ENCODE peak calls at places on chromosome 9, in five cellular contexts. One of them, this sample, is unnamed.
A peak's percentile ranks its signal among the peaks of the same experiment; 100 is the strongest.

GRCh38 chr9:95029251-95029650 is 288.3 kb downstream of the FANCC start:
- DNase-seq in neural crest cell: no peak
- DNase-seq in mucosa of descending colon: no peak
- DNase-seq in psoas muscle: no peak
- DNase-seq in body of pancreas: no peak
- DNase-seq in this sample: no peak

GRCh38 chr9:36844961-36845360 is 189.1 kb downstream of the PAX5 start:
- DNase-seq in mucosa of descending colon: no peak
- DNase-seq in neural crest cell: no peak
- DNase-seq in psoas muscle: peak; percentile 4
- DNase-seq in body of pancreas: no peak
- DNase-seq in this sample: no peak

GRCh38 chr9:120877276-120878034 is 467 bp upstream of the PHF19 start:
- DNase-seq in body of pancreas: peak; percentile 55
- DNase-seq in neural crest cell: peak; percentile 65
- DNase-seq in psoas muscle: peak; percentile 82
- DNase-seq in mucosa of descending colon: peak; percentile 68
- DNase-seq in this sample: no peak

GRCh38 chr9:95045751-95046150 is 271.8 kb downstream of the FANCC start:
- DNase-seq in neural crest cell: no peak
- DNase-seq in mucosa of descending colon: no peak
- DNase-seq in body of pancreas: peak; percentile 59
- DNase-seq in psoas muscle: no peak
- DNase-seq in this sample: no peak

GRCh38 chr9:111069233-111069632 is 31.0 kb upstream of the LPAR1 start:
- DNase-seq in mucosa of descending colon: no peak
- DNase-seq in body of pancreas: no peak
- DNase-seq in neural crest cell: no peak
- DNase-seq in psoas muscle: no peak
- DNase-seq in this sample: no peak

GRCh38 chr9:135291165-135291564 is 188.4 kb upstream of the PPP1R26 start:
- DNase-seq in neural crest cell: no peak
- DNase-seq in body of pancreas: no peak
- DNase-seq in psoas muscle: peak; percentile 26
- DNase-seq in mucosa of descending colon: no peak
- DNase-seq in this sample: no peak

GRCh38 chr9:107927276-107927675 is 437.7 kb upstream of the KLF4 start:
- DNase-seq in neural crest cell: no peak
- DNase-seq in psoas muscle: no peak
- DNase-seq in body of pancreas: no peak
- DNase-seq in mucosa of descending colon: no peak
- DNase-seq in this sample: no peak

GRCh38 chr9:108478871-108479332 is 376.9 kb downstream of the ACTL7B start:
- DNase-seq in psoas muscle: no peak
- DNase-seq in body of pancreas: no peak
- DNase-seq in neural crest cell: no peak
- DNase-seq in mucosa of descending colon: no peak
- DNase-seq in this sample: no peak

GRCh38 chr9:136719212-136719880 is 7.0 kb downstream of the DIPK1B start:
- DNase-seq in psoas muscle: peak; percentile 65
- DNase-seq in mucosa of descending colon: no peak
- DNase-seq in neural crest cell: no peak
- DNase-seq in body of pancreas: no peak
- DNase-seq in this sample: no peak

GRCh38 chr9:29691758-29692407 is 2118.6 kb upstream of the C9orf72 start:
- DNase-seq in psoas muscle: no peak
- DNase-seq in body of pancreas: peak; percentile 26
- DNase-seq in neural crest cell: peak; percentile 29
- DNase-seq in mucosa of descending colon: no peak
- DNase-seq in this sample: no peak

GRCh38 chr9:35161713-35162604 is at the start of gene UNC13B:
- DNase-seq in mucosa of descending colon: peak; percentile 98
- DNase-seq in neural crest cell: peak; percentile 97
- DNase-seq in body of pancreas: peak; percentile 97
- DNase-seq in psoas muscle: peak; percentile 97
- DNase-seq in this sample: peak; percentile 97

GRCh38 chr9:99057665-99058625 is 47.0 kb upstream of the TGFBR1 start:
- DNase-seq in neural crest cell: no peak
- DNase-seq in body of pancreas: peak; percentile 61
- DNase-seq in mucosa of descending colon: peak; percentile 75
- DNase-seq in psoas muscle: no peak
- DNase-seq in this sample: no peak

GRCh38 chr9:18459958-18460584 is 13.9 kb upstream of the ADAMTSL1 start:
- DNase-seq in body of pancreas: no peak
- DNase-seq in mucosa of descending colon: no peak
- DNase-seq in neural crest cell: no peak
- DNase-seq in psoas muscle: no peak
- DNase-seq in this sample: no peak

GRCh38 chr9:110028281-110029075 is 179.5 kb downstream of the C9orf152 start:
- DNase-seq in psoas muscle: no peak
- DNase-seq in mucosa of descending colon: no peak
- DNase-seq in neural crest cell: no peak
- DNase-seq in body of pancreas: no peak
- DNase-seq in this sample: no peak

GRCh38 chr9:89174291-89174690 is 4.3 kb downstream of the SHC3 start:
- DNase-seq in body of pancreas: no peak
- DNase-seq in mucosa of descending colon: no peak
- DNase-seq in neural crest cell: no peak
- DNase-seq in psoas muscle: no peak
- DNase-seq in this sample: no peak

GRCh38 chr9:105871547-105871946 is 177.2 kb downstream of the TMEM38B start:
- DNase-seq in body of pancreas: no peak
- DNase-seq in psoas muscle: no peak
- DNase-seq in mucosa of descending colon: no peak
- DNase-seq in neural crest cell: no peak
- DNase-seq in this sample: no peak

GRCh38 chr9:89699646-89700045 is 94.8 kb downstream of the GADD45G start:
- DNase-seq in mucosa of descending colon: no peak
- DNase-seq in psoas muscle: no peak
- DNase-seq in body of pancreas: no peak
- DNase-seq in neural crest cell: no peak
- DNase-seq in this sample: no peak

GRCh38 chr9:133127340-133127981 is 6.4 kb upstream of the RALGDS start:
- DNase-seq in body of pancreas: peak; percentile 90
- DNase-seq in mucosa of descending colon: peak; percentile 43
- DNase-seq in neural crest cell: no peak
- DNase-seq in psoas muscle: peak; percentile 88
- DNase-seq in this sample: no peak

GRCh38 chr9:88691811-88692210 is 156.8 kb downstream of the NXNL2 start:
- DNase-seq in body of pancreas: no peak
- DNase-seq in mucosa of descending colon: no peak
- DNase-seq in neural crest cell: no peak
- DNase-seq in psoas muscle: no peak
- DNase-seq in this sample: no peak

GRCh38 chr9:16319646-16320045 is 550.8 kb downstream of the BNC2 start:
- DNase-seq in body of pancreas: no peak
- DNase-seq in psoas muscle: no peak
- DNase-seq in neural crest cell: no peak
- DNase-seq in mucosa of descending colon: no peak
- DNase-seq in this sample: no peak

GRCh38 chr9:112852741-112853505 is 37.8 kb downstream of the SLC46A2 start:
- DNase-seq in mucosa of descending colon: no peak
- DNase-seq in psoas muscle: peak; percentile 63
- DNase-seq in neural crest cell: no peak
- DNase-seq in body of pancreas: no peak
- DNase-seq in this sample: no peak

GRCh38 chr9:2420488-2421056 is 201.0 kb upstream of the VLDLR start:
- DNase-seq in neural crest cell: no peak
- DNase-seq in mucosa of descending colon: no peak
- DNase-seq in body of pancreas: peak; percentile 8
- DNase-seq in psoas muscle: no peak
- DNase-seq in this sample: no peak

GRCh38 chr9:127960410-127961165 is 20.2 kb downstream of the EEIG1 start:
- DNase-seq in psoas muscle: no peak
- DNase-seq in body of pancreas: no peak
- DNase-seq in mucosa of descending colon: no peak
- DNase-seq in neural crest cell: no peak
- DNase-seq in this sample: no peak

GRCh38 chr9:101480386-101480785 is 44.8 kb upstream of the ALDOB start:
- DNase-seq in psoas muscle: no peak
- DNase-seq in body of pancreas: no peak
- DNase-seq in neural crest cell: no peak
- DNase-seq in mucosa of descending colon: peak; percentile 68
- DNase-seq in this sample: no peak

GRCh38 chr9:27426717-27427645 is 97.1 kb upstream of the IFNK start:
- DNase-seq in psoas muscle: no peak
- DNase-seq in neural crest cell: no peak
- DNase-seq in body of pancreas: no peak
- DNase-seq in mucosa of descending colon: no peak
- DNase-seq in this sample: no peak

GRCh38 chr9:13847270-13847669 is 466.7 kb downstream of the NFIB start:
- DNase-seq in neural crest cell: no peak
- DNase-seq in mucosa of descending colon: no peak
- DNase-seq in psoas muscle: no peak
- DNase-seq in body of pancreas: no peak
- DNase-seq in this sample: no peak

GRCh38 chr9:127066060-127066774 is 56.2 kb downstream of the ANGPTL2 start:
- DNase-seq in mucosa of descending colon: no peak
- DNase-seq in psoas muscle: no peak
- DNase-seq in neural crest cell: no peak
- DNase-seq in body of pancreas: no peak
- DNase-seq in this sample: no peak

GRCh38 chr9:71968541-71969090 is 57.2 kb downstream of the C9orf85 start:
- DNase-seq in mucosa of descending colon: no peak
- DNase-seq in psoas muscle: no peak
- DNase-seq in neural crest cell: no peak
- DNase-seq in body of pancreas: no peak
- DNase-seq in this sample: no peak

GRCh38 chr9:121286973-121287721 is 19.2 kb downstream of the GSN start:
- DNase-seq in neural crest cell: peak; percentile 36
- DNase-seq in mucosa of descending colon: peak; percentile 88
- DNase-seq in body of pancreas: peak; percentile 78
- DNase-seq in psoas muscle: peak; percentile 90
- DNase-seq in this sample: peak; percentile 64

GRCh38 chr9:98556511-98556910 is 152.2 kb downstream of the GABBR2 start:
- DNase-seq in body of pancreas: no peak
- DNase-seq in neural crest cell: no peak
- DNase-seq in psoas muscle: no peak
- DNase-seq in mucosa of descending colon: no peak
- DNase-seq in this sample: no peak

GRCh38 chr9:93600504-93600903 is 24.1 kb downstream of the PHF2 start:
- DNase-seq in neural crest cell: no peak
- DNase-seq in psoas muscle: peak; percentile 52
- DNase-seq in body of pancreas: no peak
- DNase-seq in mucosa of descending colon: peak; percentile 74
- DNase-seq in this sample: no peak

GRCh38 chr9:68507098-68507795 is 33.4 kb downstream of the TMEM252 start:
- DNase-seq in mucosa of descending colon: no peak
- DNase-seq in neural crest cell: no peak
- DNase-seq in psoas muscle: no peak
- DNase-seq in body of pancreas: no peak
- DNase-seq in this sample: no peak

GRCh38 chr9:20562051-20562450 is 60.2 kb downstream of the MLLT3 start:
- DNase-seq in neural crest cell: no peak
- DNase-seq in psoas muscle: no peak
- DNase-seq in body of pancreas: no peak
- DNase-seq in mucosa of descending colon: no peak
- DNase-seq in this sample: no peak

GRCh38 chr9:121300283-121301119 is 32.5 kb downstream of the GSN start:
- DNase-seq in body of pancreas: no peak
- DNase-seq in neural crest cell: no peak
- DNase-seq in mucosa of descending colon: no peak
- DNase-seq in psoas muscle: peak; percentile 38
- DNase-seq in this sample: no peak

GRCh38 chr9:126705767-126706697 is 92.3 kb downstream of the LMX1B start:
- DNase-seq in body of pancreas: peak; percentile 65
- DNase-seq in neural crest cell: peak; percentile 52
- DNase-seq in mucosa of descending colon: peak; percentile 90
- DNase-seq in psoas muscle: peak; percentile 84
- DNase-seq in this sample: peak; percentile 52

GRCh38 chr9:12659220-12659619 is 34.0 kb upstream of the TYRP1 start:
- DNase-seq in body of pancreas: no peak
- DNase-seq in neural crest cell: no peak
- DNase-seq in mucosa of descending colon: no peak
- DNase-seq in psoas muscle: no peak
- DNase-seq in this sample: no peak

GRCh38 chr9:12657233-12657632 is 36.0 kb upstream of the TYRP1 start:
- DNase-seq in mucosa of descending colon: no peak
- DNase-seq in psoas muscle: no peak
- DNase-seq in neural crest cell: no peak
- DNase-seq in body of pancreas: no peak
- DNase-seq in this sample: no peak

GRCh38 chr9:12657998-12658397 is 35.2 kb upstream of the TYRP1 start:
- DNase-seq in mucosa of descending colon: no peak
- DNase-seq in body of pancreas: no peak
- DNase-seq in psoas muscle: no peak
- DNase-seq in neural crest cell: no peak
- DNase-seq in this sample: no peak

GRCh38 chr9:12658531-12659209 is 34.5 kb upstream of the TYRP1 start:
- DNase-seq in neural crest cell: no peak
- DNase-seq in body of pancreas: no peak
- DNase-seq in psoas muscle: no peak
- DNase-seq in mucosa of descending colon: no peak
- DNase-seq in this sample: no peak

DNA sequence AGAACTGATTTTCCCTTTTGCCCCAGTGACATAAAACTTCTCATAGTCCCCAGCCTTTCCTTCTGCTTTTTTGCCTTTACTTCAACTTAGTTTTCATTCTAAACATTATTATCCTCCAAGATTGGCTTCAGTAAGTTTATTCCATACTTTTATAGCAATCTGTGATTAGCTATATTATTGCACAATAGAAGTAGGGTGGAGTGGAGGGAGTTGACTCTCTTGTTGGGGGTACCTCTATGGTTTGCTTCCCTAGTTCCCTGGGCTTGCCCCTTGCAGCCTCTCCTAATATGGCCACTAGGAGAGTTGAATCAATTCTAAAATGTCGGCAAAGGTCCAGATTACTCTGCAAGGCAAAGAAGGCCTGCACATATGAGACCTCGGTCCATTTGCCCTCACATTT is 36.4 kb upstream of the TYRP1 start:
- DNase-seq in psoas muscle: no peak
- DNase-seq in body of pancreas: no peak
- DNase-seq in neural crest cell: no peak
- DNase-seq in mucosa of descending colon: no peak
- DNase-seq in this sample: no peak
- TF ChIP-seq CTCF in psoas muscle: no peak
- TF ChIP-seq CTCF in body of pancreas: no peak
- TF ChIP-seq CTCF in neural crest cell: no peak
- TF ChIP-seq CTCF in mucosa of descending colon: no peak
- TF ChIP-seq CTCF in this sample: no peak

GRCh38 chr9:97502984-97503861 is 1.8 kb downstream of the TMOD1 start:
- DNase-seq in mucosa of descending colon: no peak
- DNase-seq in body of pancreas: no peak
- DNase-seq in psoas muscle: no peak
- DNase-seq in neural crest cell: no peak
- DNase-seq in this sample: no peak
- TF ChIP-seq CTCF in mucosa of descending colon: no peak
- TF ChIP-seq CTCF in body of pancreas: no peak
- TF ChIP-seq CTCF in psoas muscle: no peak
- TF ChIP-seq CTCF in neural crest cell: no peak
- TF ChIP-seq CTCF in this sample: no peak

GRCh38 chr9:114382951-114383865 is 4.6 kb downstream of the AKNA start:
- DNase-seq in mucosa of descending colon: no peak
- DNase-seq in neural crest cell: no peak
- DNase-seq in psoas muscle: peak; percentile 52
- DNase-seq in body of pancreas: no peak
- DNase-seq in this sample: no peak
- TF ChIP-seq CTCF in mucosa of descending colon: no peak
- TF ChIP-seq CTCF in neural crest cell: no peak
- TF ChIP-seq CTCF in psoas muscle: no peak
- TF ChIP-seq CTCF in body of pancreas: no peak
- TF ChIP-seq CTCF in this sample: no peak

GRCh38 chr9:91451431-91452270 is 28.0 kb upstream of the NFIL3 start:
- DNase-seq in body of pancreas: no peak
- DNase-seq in neural crest cell: no peak
- DNase-seq in psoas muscle: no peak
- DNase-seq in mucosa of descending colon: no peak
- DNase-seq in this sample: no peak
- TF ChIP-seq CTCF in body of pancreas: no peak
- TF ChIP-seq CTCF in neural crest cell: no peak
- TF ChIP-seq CTCF in psoas muscle: no peak
- TF ChIP-seq CTCF in mucosa of descending colon: no peak
- TF ChIP-seq CTCF in this sample: no peak

This sample was measured in mesothelial cell of epicardium.